ENCODE peak calls at places on chromosomes 5 and 9, in five cellular contexts. A is stimulated activated CD4-positive, alpha-beta T cell treated with anti-CD3 and anti-CD28 coated beads, TNF-alpha, amount 100 ng/mL, for 48 hours; X is sigmoid colon; N is CD4-positive, alpha-beta T cell; S is breast epithelium. D is an unnamed sample.

GRCh38 chr5:73485715-73486114 is 12.5 kb upstream of the BTF3 start:
- DNase-seq in A (no peak), X (no peak), N (no peak), S (no peak), D (no peak)

GRCh38 chr5:172564187-172564586 is 76.9 kb upstream of the NEURL1B start:
- DNase-seq in A (no peak), X (no peak), N (no peak), S (no peak), D (no peak)

GRCh38 chr5:76222318-76222717 is 139.1 kb downstream of the SV2C start:
- DNase-seq in A (no peak), X (no peak), N (no peak), S (no peak), D (no peak)

GRCh38 chr5:176773408-176774035 is 36.8 kb upstream of the UNC5A start:
- DNase-seq in A (no peak), X (peak), N (peak), S (peak), D (no peak)

GRCh38 chr9:6681957-6682501 is 36.5 kb upstream of the GLDC start:
- DNase-seq in A (no peak), X (no peak), N (no peak), S (no peak), D (no peak)

GRCh38 chr5:60722416-60722815 is 22.4 kb upstream of the DEPDC1B start:
- DNase-seq in A (no peak), X (no peak), N (no peak), S (no peak), D (no peak)

GRCh38 chr9:69580582-69580945 is 91.6 kb downstream of the APBA1 start:
- DNase-seq in A (no peak), X (no peak), N (no peak), S (no peak), D (no peak)

GRCh38 chr5:170440771-170441370 is 51.7 kb upstream of the KCNMB1 start:
- DNase-seq in A (no peak), X (no peak), N (no peak), S (no peak), D (no peak)

GRCh38 chr9:122119166-122119521 is 26.0 kb upstream of the TTLL11 start:
- DNase-seq in A (no peak), X (no peak), N (no peak), S (no peak), D (no peak)

GRCh38 chr5:159324097-159324760 is 6.1 kb downstream of the IL12B start:
- DNase-seq in A (no peak), X (no peak), N (no peak), S (no peak), D (no peak)

GRCh38 chr5:150626853-150627276 is 13.6 kb upstream of the SYNPO start:
- DNase-seq in A (no peak), X (no peak), N (no peak), S (no peak), D (no peak)

GRCh38 chr5:104635216-104635615 is 1072.6 kb upstream of the NUDT12 start:
- DNase-seq in A (no peak), X (no peak), N (no peak), S (no peak), D (no peak)

GRCh38 chr9:126366366-126367011 is 39.9 kb downstream of the MVB12B start:
- DNase-seq in A (no peak), X (peak), N (no peak), S (no peak), D (no peak)

GRCh38 chr5:177089825-177090641 is 3.3 kb downstream of the FGFR4 start:
- DNase-seq in A (no peak), X (no peak), N (no peak), S (no peak), D (no peak)

GRCh38 chr5:96662725-96663513 is 743 bp downstream of the CAST start:
- DNase-seq in A (peak), X (peak), N (peak), S (peak), D (peak)

GRCh38 chr9:95772320-95773060 is 103.0 kb upstream of the ERCC6L2 start:
- DNase-seq in A (no peak), X (peak), N (no peak), S (no peak), D (no peak)

GRCh38 chr5:16690243-16690839 is 73.5 kb upstream of the RETREG1 start:
- DNase-seq in A (no peak), X (no peak), N (no peak), S (no peak), D (no peak)

GRCh38 chr9:87642330-87643110 is 83.4 kb upstream of the CTSL start:
- DNase-seq in A (no peak), X (no peak), N (no peak), S (no peak), D (no peak)

GRCh38 chr9:137417161-137418021 is 5.6 kb downstream of the EXD3 start:
- DNase-seq in A (no peak), X (no peak), N (no peak), S (no peak), D (no peak)

D was measured in activated T-helper 9 cell treated with anti-CD3 and anti-CD28 coated beads, Interleukin-2, amount 50 U/mL, for 16 hours.